ENCODE peak calls at places on chromosome 1, in nine cellular contexts. E is lower leg skin; N is AG04449; T is CD8-positive, alpha-beta T cell; K is dorsolateral prefrontal cortex; H is pancreas; U is AG04450; B is tibial artery; X is AG09309. L is an unnamed sample.

GRCh38 chr1:28111157-28111556 is 22.7 kb upstream of the EYA3 start:
- DNase-seq in E (no peak), N (no peak), T (no peak), K (no peak), H (no peak), U (no peak), B (no peak), X (no peak), L (no peak)

GRCh38 chr1:223617671-223618070 is 47.8 kb downstream of the CAPN8 start:
- DNase-seq in E (no peak), N (no peak), T (no peak), K (no peak), H (no peak), U (no peak), B (peak; percentile 45), X (no peak), L (no peak)

GRCh38 chr1:53583021-53583902 is 124.1 kb downstream of the DMRTB1 start:
- DNase-seq in E (peak; percentile 82), N (peak; percentile 71), T (no peak), K (no peak), H (no peak), U (no peak), B (peak; percentile 50), X (peak; percentile 79), L (no peak)

GRCh38 chr1:150764617-150765090 is 924 bp downstream of the CTSS start:
- DNase-seq in E (no peak), N (peak; percentile 51), T (no peak), K (no peak), H (no peak), U (peak; percentile 87), B (no peak), X (peak; percentile 47), L (peak; percentile 59)

GRCh38 chr1:26102046-26102925 is 9.3 kb upstream of the PDIK1L start:
- DNase-seq in E (no peak), N (no peak), T (no peak), K (no peak), H (no peak), U (no peak), B (peak; percentile 10), X (no peak), L (no peak)

GRCh38 chr1:1082239-1083180 is 8.4 kb upstream of the RNF223 start:
- DNase-seq in E (peak; percentile 77), N (no peak), T (no peak), K (peak; percentile 34), H (peak; percentile 43), U (no peak), B (peak; percentile 65), X (no peak), L (no peak)

GRCh38 chr1:31335007-31335406 is 37.9 kb downstream of the FABP3 start:
- DNase-seq in E (no peak), N (no peak), T (no peak), K (no peak), H (no peak), U (peak; percentile 2), B (no peak), X (peak; percentile 21), L (peak; percentile 36)

GRCh38 chr1:29444081-29444715 is 207.9 kb downstream of the PTPRU start:
- DNase-seq in E (peak; percentile 65), N (no peak), T (no peak), K (no peak), H (no peak), U (no peak), B (no peak), X (no peak), L (no peak)

GRCh38 chr1:30034105-30034626 is 689.2 kb downstream of the MATN1 start:
- DNase-seq in E (no peak), N (no peak), T (no peak), K (no peak), H (no peak), U (no peak), B (peak; percentile 57), X (no peak), L (no peak)

GRCh38 chr1:200443860-200444259 is 34.0 kb upstream of the ZNF281 start:
- DNase-seq in E (no peak), N (no peak), T (no peak), K (no peak), H (no peak), U (no peak), B (no peak), X (no peak), L (no peak)

GRCh38 chr1:39635871-39636210 is 3.6 kb downstream of the HEYL start:
- DNase-seq in E (no peak), N (no peak), T (no peak), K (no peak), H (no peak), U (no peak), B (no peak), X (no peak), L (no peak)

GRCh38 chr1:39631361-39632331 is 7.8 kb downstream of the HEYL start:
- DNase-seq in E (no peak), N (no peak), T (no peak), K (no peak), H (no peak), U (no peak), B (no peak), X (no peak), L (no peak)

GRCh38 chr1:39633422-39633821 is 6.0 kb downstream of the HEYL start:
- DNase-seq in E (no peak), N (no peak), T (no peak), K (no peak), H (no peak), U (no peak), B (no peak), X (no peak), L (no peak)

GRCh38 chr1:39635205-39635870 is 4.1 kb downstream of the HEYL start:
- DNase-seq in E (no peak), N (no peak), T (no peak), K (no peak), H (peak; percentile 68), U (no peak), B (peak; percentile 92), X (no peak), L (no peak)

DNA sequence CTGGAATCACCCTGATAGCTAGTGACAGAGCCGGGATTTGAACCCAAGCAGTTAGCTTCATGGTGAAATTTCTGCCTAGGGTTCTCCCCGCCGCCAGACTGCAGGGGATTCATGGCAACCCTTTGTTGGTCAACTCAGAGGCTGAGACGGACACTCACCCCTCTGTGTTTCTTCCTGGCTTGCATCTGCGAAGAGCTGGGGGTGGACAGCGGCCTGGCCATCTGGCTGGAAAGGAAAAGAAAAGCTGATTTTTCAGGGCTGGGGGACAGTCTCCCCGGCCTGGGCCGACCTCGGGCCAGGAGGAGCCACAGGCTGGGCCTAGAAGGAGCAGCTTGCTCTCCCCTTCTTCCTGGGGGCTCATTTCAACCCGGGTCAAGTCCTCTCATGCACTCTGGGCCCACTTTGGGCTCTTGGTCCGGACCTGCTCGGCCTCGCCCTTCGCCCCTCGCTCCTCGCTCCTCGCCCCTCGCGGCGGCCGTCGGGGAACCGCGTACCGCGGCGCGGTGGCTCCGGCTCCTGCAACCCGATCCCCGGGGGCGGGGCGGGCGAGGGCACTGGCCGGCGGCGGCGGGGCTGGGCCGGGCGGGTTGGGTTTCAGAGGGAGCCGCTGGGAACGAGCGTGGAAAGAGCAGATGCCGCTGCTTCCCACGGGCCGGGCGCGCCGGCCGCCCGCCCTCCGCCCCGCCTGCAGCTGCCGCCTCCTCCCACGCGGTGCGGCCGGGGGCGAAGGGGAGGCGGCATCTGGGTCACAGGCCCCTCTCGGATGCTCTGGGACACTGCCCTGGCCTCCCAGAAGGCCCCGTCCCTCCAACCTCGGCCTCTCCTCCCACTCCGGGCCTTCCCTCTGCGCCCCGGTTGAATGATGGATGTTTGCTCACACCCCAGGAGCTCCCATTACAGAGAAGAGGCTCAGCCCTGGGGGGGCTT is 6.7 kb downstream of the HEYL start:
- DNase-seq in E (peak; percentile 89), N (no peak), T (no peak), K (no peak), H (peak; percentile 91), U (no peak), B (peak; percentile 91), X (no peak), L (peak; percentile 53)
- H3K4me3 ChIP-seq in E (no peak overlapping the region), N (peak overlapping the region; percentile 19), T (no peak overlapping the region), K (peak overlapping the region; percentile 13), H (peak overlapping the region; percentile 38), U (peak overlapping the region; percentile 36), B (peak overlapping the region; percentile 52), X (peak overlapping the region; percentile 22), L (no peak overlapping the region)

GRCh38 chr1:9451086-9451485 is 88.2 kb upstream of the SLC25A33 start:
- DNase-seq in E (no peak), N (no peak), T (no peak), K (no peak), H (no peak), U (no peak), B (no peak), X (no peak), L (no peak)

GRCh38 chr1:9449106-9449627 is 90.1 kb upstream of the SLC25A33 start:
- DNase-seq in E (no peak), N (peak; percentile 36), T (no peak), K (no peak), H (no peak), U (no peak), B (peak; percentile 95), X (no peak), L (no peak)

GRCh38 chr1:9449976-9450696 is 89.1 kb upstream of the SLC25A33 start:
- DNase-seq in E (no peak), N (no peak), T (no peak), K (no peak), H (no peak), U (no peak), B (no peak), X (no peak), L (no peak)

GRCh38 chr1:9447215-9447960 is 91.9 kb upstream of the SLC25A33 start:
- DNase-seq in E (no peak), N (no peak), T (no peak), K (no peak), H (no peak), U (no peak), B (peak; percentile 57), X (no peak), L (no peak)

GRCh38 chr1:9448132-9449105 is 90.8 kb upstream of the SLC25A33 start:
- DNase-seq in E (no peak), N (no peak), T (no peak), K (no peak), H (no peak), U (no peak), B (peak; percentile 65), X (no peak), L (peak; percentile 65)
- TF ChIP-seq CTCF in E (no peak), N (no peak), T (no peak), K (no peak), H (no peak), U (no peak), B (no peak), X (peak; percentile 16), L (no peak)

GRCh38 chr1:111515291-111516007 is 12.0 kb upstream of the ADORA3 start:
- DNase-seq in E (peak; percentile 91), N (no peak), T (no peak), K (no peak), H (peak; percentile 29), U (no peak), B (peak; percentile 84), X (no peak), L (peak; percentile 45)
- H3K4me3 ChIP-seq in E (no peak overlapping the region), N (peak overlapping the region; percentile 40), T (peak overlapping the region; percentile 58), K (peak overlapping the region; percentile 64), H (peak overlapping the region; percentile 33), U (peak overlapping the region; percentile 41), B (peak overlapping the region; percentile 41), X (peak overlapping the region; percentile 35), L (peak overlapping the region; percentile 27)

DNA sequence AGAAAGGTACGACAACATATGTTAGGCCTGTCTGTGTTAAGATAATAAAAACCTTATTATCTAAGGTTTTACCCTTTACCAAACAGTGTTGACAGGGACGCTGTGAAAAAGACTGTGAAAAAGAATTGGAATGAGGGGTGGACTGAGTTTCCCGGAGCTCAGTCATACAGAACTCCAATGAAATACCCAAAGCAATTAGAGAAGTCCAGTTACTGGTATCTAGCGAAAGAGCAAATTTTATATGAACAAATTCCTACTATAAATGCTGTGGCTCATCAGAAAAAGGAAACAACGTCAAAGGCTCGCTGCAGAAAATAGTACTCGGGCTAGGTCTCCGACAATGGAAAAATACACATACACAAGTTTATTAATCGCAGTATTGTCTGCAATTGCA is 708 bp upstream of the RBBP5 start:
- DNase-seq in E (no peak), N (no peak), T (no peak), K (no peak), H (no peak), U (no peak), B (no peak), X (no peak), L (no peak)
- TF ChIP-seq CTCF in E (no peak), N (no peak), T (no peak), K (no peak), H (no peak), U (no peak), B (no peak), X (no peak), L (no peak)

L was measured in astrocyte of the spinal cord.